ENCODE peak calls at places on chromosome 3, in nine cellular contexts. H, S, N, G, I, P, B, A and M are unnamed samples.
A peak's percentile ranks its signal among the peaks of the same experiment; 100 is the strongest.

GRCh38 chr3:192364296-192364695 is 363.0 kb downstream of the FGF12 start:
- DNase-seq in H (no peak), S (no peak), N (no peak), G (no peak), I (no peak), P (no peak), B (no peak), A (no peak), M (no peak)

GRCh38 chr3:9890249-9891071 is at the start of gene JAGN1:
- DNase-seq in H (peak; percentile 97), S (peak; percentile 94), N (peak; percentile 89), G (peak; percentile 72), I (peak; percentile 91), P (peak; percentile 68), B (peak; percentile 96), A (peak; percentile 89), M (peak; percentile 84)

GRCh38 chr3:72490688-72491430 is 357.4 kb downstream of the SHQ1 start:
- DNase-seq in H (peak; percentile 75), S (no peak), N (no peak), G (no peak), I (no peak), P (no peak), B (no peak), A (no peak), M (no peak)

GRCh38 chr3:171416061-171416460 is 44.1 kb downstream of the TNIK start:
- DNase-seq in H (no peak), S (no peak), N (no peak), G (no peak), I (no peak), P (no peak), B (no peak), A (no peak), M (no peak)

GRCh38 chr3:141690366-141691072 is 47.6 kb upstream of the RNF7 start:
- DNase-seq in H (no peak), S (no peak), N (no peak), G (no peak), I (no peak), P (no peak), B (no peak), A (no peak), M (no peak)

GRCh38 chr3:2923390-2923789 is 186.8 kb downstream of the IL5RA start:
- DNase-seq in H (no peak), S (no peak), N (no peak), G (no peak), I (no peak), P (no peak), B (no peak), A (no peak), M (no peak)

GRCh38 chr3:82157952-82158351 is 396.5 kb upstream of the GBE1 start:
- DNase-seq in H (no peak), S (no peak), N (no peak), G (peak; percentile 65), I (no peak), P (no peak), B (no peak), A (no peak), M (no peak)

GRCh38 chr3:158097571-158098553 is 8.4 kb downstream of the SHOX2 start:
- DNase-seq in H (peak; percentile 97), S (peak; percentile 65), N (peak; percentile 89), G (no peak), I (peak; percentile 75), P (no peak), B (peak; percentile 92), A (peak; percentile 97), M (peak; percentile 59)

GRCh38 chr3:189262746-189263145 is 91.0 kb downstream of the TPRG1 start:
- DNase-seq in H (no peak), S (peak; percentile 74), N (no peak), G (no peak), I (no peak), P (no peak), B (no peak), A (peak; percentile 36), M (no peak)

GRCh38 chr3:64878372-64878771 is 190.6 kb upstream of the ADAMTS9 start:
- DNase-seq in H (no peak), S (no peak), N (no peak), G (peak; percentile 16), I (no peak), P (no peak), B (no peak), A (no peak), M (no peak)

GRCh38 chr3:195033531-195034091 is 237.3 kb downstream of the XXYLT1 start:
- DNase-seq in H (peak; percentile 67), S (no peak), N (peak; percentile 64), G (no peak), I (no peak), P (no peak), B (no peak), A (no peak), M (no peak)

GRCh38 chr3:105561875-105562274 is 195.2 kb downstream of the ALCAM start:
- DNase-seq in H (no peak), S (no peak), N (no peak), G (no peak), I (no peak), P (no peak), B (no peak), A (no peak), M (no peak)

GRCh38 chr3:102225407-102226132 is 209.2 kb upstream of the ZPLD1 start:
- DNase-seq in H (no peak), S (no peak), N (peak; percentile 26), G (peak; percentile 61), I (no peak), P (no peak), B (no peak), A (peak; percentile 64), M (peak; percentile 18)

GRCh38 chr3:31129241-31129640 is 234.8 kb upstream of the GADL1 start:
- DNase-seq in H (no peak), S (no peak), N (no peak), G (no peak), I (no peak), P (no peak), B (no peak), A (no peak), M (no peak)

GRCh38 chr3:12947504-12948369 is 106.4 kb upstream of the RPL32 start:
- DNase-seq in H (peak; percentile 77), S (peak; percentile 76), N (no peak), G (peak; percentile 62), I (peak; percentile 52), P (no peak), B (no peak), A (no peak), M (peak; percentile 64)

GRCh38 chr3:50331364-50331907 is 3.4 kb upstream of the TUSC2 start:
- DNase-seq in H (no peak), S (no peak), N (no peak), G (no peak), I (no peak), P (no peak), B (peak; percentile 64), A (no peak), M (no peak)
- H3K27ac ChIP-seq in H (no peak overlapping the region), S (no peak overlapping the region), N (no peak overlapping the region), G (no peak overlapping the region), I (no peak overlapping the region), P (no peak overlapping the region), B (no peak overlapping the region), A (no peak overlapping the region), M (no peak overlapping the region)

DNA sequence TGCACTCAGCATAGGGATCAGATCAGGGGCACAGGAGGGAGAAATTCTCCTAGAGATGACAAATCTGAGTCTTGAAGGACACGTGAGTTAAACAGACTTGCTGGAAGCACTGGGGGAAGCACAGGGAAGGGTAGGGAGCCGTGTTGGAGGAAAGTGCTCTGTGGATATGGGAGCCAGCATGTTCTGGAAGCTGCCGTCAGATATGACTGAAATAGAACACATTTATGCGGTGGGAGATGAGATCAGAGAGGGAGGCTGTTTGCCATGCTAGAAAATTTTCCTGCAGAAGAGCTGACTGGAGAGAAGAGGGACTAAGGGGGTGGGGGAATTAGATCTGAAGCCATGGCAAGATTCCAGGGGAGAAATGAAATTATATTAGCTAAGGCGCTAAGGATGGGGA is 1.8 kb downstream of the TAMM41 start:
- DNase-seq in H (no peak), S (no peak), N (no peak), G (no peak), I (no peak), P (no peak), B (no peak), A (no peak), M (no peak)
- H3K4me3 ChIP-seq in H (peak overlapping the region; percentile 98), S (peak overlapping the region; percentile 93), N (no peak overlapping the region), G (no peak overlapping the region), I (no peak overlapping the region), P (no peak overlapping the region), B (no peak overlapping the region), A (no peak overlapping the region), M (no peak overlapping the region)

GRCh38 chr3:179067839-179068238 is 3.8 kb downstream of the ZMAT3 start:
- DNase-seq in H (no peak), S (no peak), N (no peak), G (no peak), I (no peak), P (no peak), B (no peak), A (no peak), M (no peak)

GRCh38 chr3:179071161-179071568 is 444 bp downstream of the ZMAT3 start:
- DNase-seq in H (no peak), S (no peak), N (no peak), G (peak; percentile 62), I (no peak), P (no peak), B (no peak), A (peak; percentile 51), M (peak; percentile 13)

GRCh38 chr3:179067291-179067690 is 4.3 kb downstream of the ZMAT3 start:
- DNase-seq in H (no peak), S (no peak), N (no peak), G (no peak), I (no peak), P (no peak), B (no peak), A (no peak), M (no peak)

GRCh38 chr3:179069762-179070390 is 1.7 kb downstream of the ZMAT3 start:
- DNase-seq in H (no peak), S (no peak), N (no peak), G (peak; percentile 47), I (no peak), P (no peak), B (no peak), A (peak; percentile 4), M (no peak)

DNA sequence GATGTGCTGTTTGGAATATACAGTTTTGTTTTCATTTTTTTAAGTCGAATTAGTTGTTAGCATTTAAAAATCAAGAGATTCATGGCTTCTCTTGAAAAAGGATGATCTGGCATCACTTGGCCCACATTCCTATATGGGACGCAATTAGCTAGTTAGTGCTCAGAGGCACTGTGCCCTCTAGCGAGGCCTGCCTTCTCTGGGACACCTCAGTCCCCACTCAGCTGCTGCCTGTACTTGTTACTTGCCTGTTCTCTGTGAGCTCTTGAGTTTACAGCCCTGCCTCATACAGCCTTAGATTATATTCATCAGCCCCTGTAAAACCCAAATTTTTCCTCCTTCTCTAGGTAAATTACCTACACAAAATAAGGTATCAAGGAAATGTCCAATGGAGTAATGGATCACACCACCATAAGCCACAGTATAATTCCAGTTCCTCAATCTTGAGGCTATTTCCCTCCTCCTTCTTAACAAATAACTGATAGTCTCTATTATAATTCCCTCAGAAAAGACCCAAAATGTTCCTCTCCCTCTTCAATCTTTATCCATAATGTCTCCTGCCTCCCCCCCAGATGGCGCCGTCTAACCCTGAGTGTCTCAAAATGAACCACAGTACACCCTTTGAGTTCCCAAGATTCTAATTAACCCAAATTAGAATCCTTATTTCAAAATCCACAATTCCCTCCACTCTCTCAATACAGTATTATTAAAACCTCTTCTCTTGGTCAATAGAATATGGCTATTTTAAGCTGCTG is 2.7 kb downstream of the ZMAT3 start:
- DNase-seq in H (peak; percentile 59), S (no peak), N (no peak), G (no peak), I (no peak), P (no peak), B (no peak), A (no peak), M (no peak)
- TF ChIP-seq CTCF in H (peak; percentile 62), S (no peak), N (no peak), G (peak; percentile 47), I (no peak), P (no peak), B (no peak), A (peak; percentile 64), M (no peak)

GRCh38 chr3:145118303-145118702 is 1042.7 kb downstream of the PLOD2 start:
- DNase-seq in H (no peak), S (no peak), N (no peak), G (no peak), I (no peak), P (no peak), B (no peak), A (no peak), M (no peak)
- H3K27ac ChIP-seq in H (no peak overlapping the region), S (no peak overlapping the region), N (no peak overlapping the region), G (no peak overlapping the region), I (no peak overlapping the region), P (no peak overlapping the region), B (no peak overlapping the region), A (no peak overlapping the region), M (no peak overlapping the region)